ENCODE peak calls at places on chromosome 10, in six cellular contexts. One of them, this sample, is unnamed.

GRCh38 chr10:16545126-16545736 is 23.6 kb upstream of the C1QL3 start:
- DNase-seq in NCI-H748 treated with DMSO at 0.1 percent for 48 hours: peak
- DNase-seq in stimulated activated CD4-positive, alpha-beta T cell treated with anti-CD3 and anti-CD28 coated beads, TNF-alpha, amount 100 ng/mL, for 1 hour: no peak
- DNase-seq in GM13976: peak
- DNase-seq in activated CD4-positive, alpha-beta memory T cell treated with anti-CD3 and anti-CD28 coated beads, Interleukin-2, amount 10 ng/mL, durations not matched to agents 7 days and 5 days: no peak
- DNase-seq in NCI-H1105 treated with DMSO at 0.1 percent for 48 hours: no peak
- DNase-seq in this sample: peak

GRCh38 chr10:125549656-125550055 is 133.3 kb downstream of the TEX36 start:
- DNase-seq in NCI-H748 treated with DMSO at 0.1 percent for 48 hours: no peak
- DNase-seq in stimulated activated CD4-positive, alpha-beta T cell treated with anti-CD3 and anti-CD28 coated beads, TNF-alpha, amount 100 ng/mL, for 1 hour: no peak
- DNase-seq in GM13976: no peak
- DNase-seq in activated CD4-positive, alpha-beta memory T cell treated with anti-CD3 and anti-CD28 coated beads, Interleukin-2, amount 10 ng/mL, durations not matched to agents 7 days and 5 days: no peak
- DNase-seq in NCI-H1105 treated with DMSO at 0.1 percent for 48 hours: no peak
- DNase-seq in this sample: no peak

GRCh38 chr10:89652971-89653370 is 7.9 kb upstream of the PANK1 start:
- DNase-seq in NCI-H748 treated with DMSO at 0.1 percent for 48 hours: no peak
- DNase-seq in stimulated activated CD4-positive, alpha-beta T cell treated with anti-CD3 and anti-CD28 coated beads, TNF-alpha, amount 100 ng/mL, for 1 hour: no peak
- DNase-seq in GM13976: no peak
- DNase-seq in activated CD4-positive, alpha-beta memory T cell treated with anti-CD3 and anti-CD28 coated beads, Interleukin-2, amount 10 ng/mL, durations not matched to agents 7 days and 5 days: no peak
- DNase-seq in NCI-H1105 treated with DMSO at 0.1 percent for 48 hours: no peak
- DNase-seq in this sample: no peak

GRCh38 chr10:97553575-97554100 is 18.9 kb upstream of the ANKRD2 start:
- DNase-seq in NCI-H748 treated with DMSO at 0.1 percent for 48 hours: peak
- DNase-seq in stimulated activated CD4-positive, alpha-beta T cell treated with anti-CD3 and anti-CD28 coated beads, TNF-alpha, amount 100 ng/mL, for 1 hour: peak
- DNase-seq in GM13976: peak
- DNase-seq in activated CD4-positive, alpha-beta memory T cell treated with anti-CD3 and anti-CD28 coated beads, Interleukin-2, amount 10 ng/mL, durations not matched to agents 7 days and 5 days: peak
- DNase-seq in NCI-H1105 treated with DMSO at 0.1 percent for 48 hours: peak
- DNase-seq in this sample: no peak

GRCh38 chr10:44369296-44369695 is 15.6 kb downstream of the CXCL12 start:
- DNase-seq in NCI-H748 treated with DMSO at 0.1 percent for 48 hours: no peak
- DNase-seq in stimulated activated CD4-positive, alpha-beta T cell treated with anti-CD3 and anti-CD28 coated beads, TNF-alpha, amount 100 ng/mL, for 1 hour: no peak
- DNase-seq in GM13976: no peak
- DNase-seq in activated CD4-positive, alpha-beta memory T cell treated with anti-CD3 and anti-CD28 coated beads, Interleukin-2, amount 10 ng/mL, durations not matched to agents 7 days and 5 days: no peak
- DNase-seq in NCI-H1105 treated with DMSO at 0.1 percent for 48 hours: no peak
- DNase-seq in this sample: no peak

GRCh38 chr10:5467634-5468255 is 31.6 kb downstream of the CALML5 start:
- DNase-seq in NCI-H748 treated with DMSO at 0.1 percent for 48 hours: no peak
- DNase-seq in stimulated activated CD4-positive, alpha-beta T cell treated with anti-CD3 and anti-CD28 coated beads, TNF-alpha, amount 100 ng/mL, for 1 hour: no peak
- DNase-seq in GM13976: no peak
- DNase-seq in activated CD4-positive, alpha-beta memory T cell treated with anti-CD3 and anti-CD28 coated beads, Interleukin-2, amount 10 ng/mL, durations not matched to agents 7 days and 5 days: no peak
- DNase-seq in NCI-H1105 treated with DMSO at 0.1 percent for 48 hours: no peak
- DNase-seq in this sample: no peak

GRCh38 chr10:43377393-43377883 is 6.0 kb downstream of the FXYD4 start:
- DNase-seq in NCI-H748 treated with DMSO at 0.1 percent for 48 hours: no peak
- DNase-seq in stimulated activated CD4-positive, alpha-beta T cell treated with anti-CD3 and anti-CD28 coated beads, TNF-alpha, amount 100 ng/mL, for 1 hour: no peak
- DNase-seq in GM13976: no peak
- DNase-seq in activated CD4-positive, alpha-beta memory T cell treated with anti-CD3 and anti-CD28 coated beads, Interleukin-2, amount 10 ng/mL, durations not matched to agents 7 days and 5 days: no peak
- DNase-seq in NCI-H1105 treated with DMSO at 0.1 percent for 48 hours: no peak
- DNase-seq in this sample: no peak

GRCh38 chr10:5882961-5883360 is 6.7 kb downstream of the ANKRD16 start:
- DNase-seq in NCI-H748 treated with DMSO at 0.1 percent for 48 hours: no peak
- DNase-seq in stimulated activated CD4-positive, alpha-beta T cell treated with anti-CD3 and anti-CD28 coated beads, TNF-alpha, amount 100 ng/mL, for 1 hour: no peak
- DNase-seq in GM13976: no peak
- DNase-seq in activated CD4-positive, alpha-beta memory T cell treated with anti-CD3 and anti-CD28 coated beads, Interleukin-2, amount 10 ng/mL, durations not matched to agents 7 days and 5 days: no peak
- DNase-seq in NCI-H1105 treated with DMSO at 0.1 percent for 48 hours: no peak
- DNase-seq in this sample: no peak

GRCh38 chr10:36358736-36359135 is 716.6 kb upstream of the FZD8 start:
- DNase-seq in NCI-H748 treated with DMSO at 0.1 percent for 48 hours: no peak
- DNase-seq in stimulated activated CD4-positive, alpha-beta T cell treated with anti-CD3 and anti-CD28 coated beads, TNF-alpha, amount 100 ng/mL, for 1 hour: no peak
- DNase-seq in GM13976: no peak
- DNase-seq in activated CD4-positive, alpha-beta memory T cell treated with anti-CD3 and anti-CD28 coated beads, Interleukin-2, amount 10 ng/mL, durations not matched to agents 7 days and 5 days: no peak
- DNase-seq in NCI-H1105 treated with DMSO at 0.1 percent for 48 hours: no peak
- DNase-seq in this sample: no peak

GRCh38 chr10:13758302-13758701 is 171.5 kb downstream of the PRPF18 start:
- DNase-seq in NCI-H748 treated with DMSO at 0.1 percent for 48 hours: no peak
- DNase-seq in stimulated activated CD4-positive, alpha-beta T cell treated with anti-CD3 and anti-CD28 coated beads, TNF-alpha, amount 100 ng/mL, for 1 hour: no peak
- DNase-seq in GM13976: no peak
- DNase-seq in activated CD4-positive, alpha-beta memory T cell treated with anti-CD3 and anti-CD28 coated beads, Interleukin-2, amount 10 ng/mL, durations not matched to agents 7 days and 5 days: no peak
- DNase-seq in NCI-H1105 treated with DMSO at 0.1 percent for 48 hours: no peak
- DNase-seq in this sample: no peak

GRCh38 chr10:114869500-114869899 is 47.9 kb downstream of the FHIP2A start:
- DNase-seq in NCI-H748 treated with DMSO at 0.1 percent for 48 hours: no peak
- DNase-seq in stimulated activated CD4-positive, alpha-beta T cell treated with anti-CD3 and anti-CD28 coated beads, TNF-alpha, amount 100 ng/mL, for 1 hour: no peak
- DNase-seq in GM13976: no peak
- DNase-seq in activated CD4-positive, alpha-beta memory T cell treated with anti-CD3 and anti-CD28 coated beads, Interleukin-2, amount 10 ng/mL, durations not matched to agents 7 days and 5 days: no peak
- DNase-seq in NCI-H1105 treated with DMSO at 0.1 percent for 48 hours: no peak
- DNase-seq in this sample: no peak

GRCh38 chr10:124093076-124093773 is at the start of gene CHST15:
- DNase-seq in NCI-H748 treated with DMSO at 0.1 percent for 48 hours: no peak
- DNase-seq in stimulated activated CD4-positive, alpha-beta T cell treated with anti-CD3 and anti-CD28 coated beads, TNF-alpha, amount 100 ng/mL, for 1 hour: no peak
- DNase-seq in GM13976: no peak
- DNase-seq in activated CD4-positive, alpha-beta memory T cell treated with anti-CD3 and anti-CD28 coated beads, Interleukin-2, amount 10 ng/mL, durations not matched to agents 7 days and 5 days: no peak
- DNase-seq in NCI-H1105 treated with DMSO at 0.1 percent for 48 hours: peak
- DNase-seq in this sample: no peak

GRCh38 chr10:102627446-102628293 is 16.6 kb upstream of the TRIM8 start:
- DNase-seq in NCI-H748 treated with DMSO at 0.1 percent for 48 hours: no peak
- DNase-seq in stimulated activated CD4-positive, alpha-beta T cell treated with anti-CD3 and anti-CD28 coated beads, TNF-alpha, amount 100 ng/mL, for 1 hour: no peak
- DNase-seq in GM13976: no peak
- DNase-seq in activated CD4-positive, alpha-beta memory T cell treated with anti-CD3 and anti-CD28 coated beads, Interleukin-2, amount 10 ng/mL, durations not matched to agents 7 days and 5 days: no peak
- DNase-seq in NCI-H1105 treated with DMSO at 0.1 percent for 48 hours: no peak
- DNase-seq in this sample: no peak

GRCh38 chr10:110208614-110209398 is 1.4 kb downstream of the MXI1 start:
- DNase-seq in NCI-H748 treated with DMSO at 0.1 percent for 48 hours: no peak
- DNase-seq in stimulated activated CD4-positive, alpha-beta T cell treated with anti-CD3 and anti-CD28 coated beads, TNF-alpha, amount 100 ng/mL, for 1 hour: no peak
- DNase-seq in GM13976: peak
- DNase-seq in activated CD4-positive, alpha-beta memory T cell treated with anti-CD3 and anti-CD28 coated beads, Interleukin-2, amount 10 ng/mL, durations not matched to agents 7 days and 5 days: no peak
- DNase-seq in NCI-H1105 treated with DMSO at 0.1 percent for 48 hours: no peak
- DNase-seq in this sample: no peak

GRCh38 chr10:118106426-118106825 is 59.7 kb upstream of the RAB11FIP2 start:
- DNase-seq in NCI-H748 treated with DMSO at 0.1 percent for 48 hours: no peak
- DNase-seq in stimulated activated CD4-positive, alpha-beta T cell treated with anti-CD3 and anti-CD28 coated beads, TNF-alpha, amount 100 ng/mL, for 1 hour: no peak
- DNase-seq in GM13976: peak
- DNase-seq in activated CD4-positive, alpha-beta memory T cell treated with anti-CD3 and anti-CD28 coated beads, Interleukin-2, amount 10 ng/mL, durations not matched to agents 7 days and 5 days: no peak
- DNase-seq in NCI-H1105 treated with DMSO at 0.1 percent for 48 hours: no peak
- DNase-seq in this sample: no peak

GRCh38 chr10:118820326-118821116 is 65.8 kb upstream of the CACUL1 start:
- DNase-seq in NCI-H748 treated with DMSO at 0.1 percent for 48 hours: no peak
- DNase-seq in stimulated activated CD4-positive, alpha-beta T cell treated with anti-CD3 and anti-CD28 coated beads, TNF-alpha, amount 100 ng/mL, for 1 hour: no peak
- DNase-seq in GM13976: no peak
- DNase-seq in activated CD4-positive, alpha-beta memory T cell treated with anti-CD3 and anti-CD28 coated beads, Interleukin-2, amount 10 ng/mL, durations not matched to agents 7 days and 5 days: no peak
- DNase-seq in NCI-H1105 treated with DMSO at 0.1 percent for 48 hours: no peak
- DNase-seq in this sample: no peak

GRCh38 chr10:83764681-83765080 is 374.6 kb upstream of the GHITM start:
- DNase-seq in NCI-H748 treated with DMSO at 0.1 percent for 48 hours: no peak
- DNase-seq in stimulated activated CD4-positive, alpha-beta T cell treated with anti-CD3 and anti-CD28 coated beads, TNF-alpha, amount 100 ng/mL, for 1 hour: no peak
- DNase-seq in GM13976: no peak
- DNase-seq in activated CD4-positive, alpha-beta memory T cell treated with anti-CD3 and anti-CD28 coated beads, Interleukin-2, amount 10 ng/mL, durations not matched to agents 7 days and 5 days: no peak
- DNase-seq in NCI-H1105 treated with DMSO at 0.1 percent for 48 hours: no peak
- DNase-seq in this sample: no peak

This sample was measured in NCI-H2227 treated with DMSO at 0.1 percent for 48 hours.